ENCODE peak calls at places on chromosomes 16 and 17, in eight cellular contexts. E is stomach, S is uterus, N is lower leg skin, A is mucosa of descending colon, K is choroid plexus epithelial cell, I is ovary, U is HL-60. F is an unnamed sample.

GRCh38 chr16:73365010-73365409 is 317.1 kb upstream of the ZFHX3 start:
- DNase-seq in I (no peak), U (no peak), A (peak; percentile 23), K (peak; percentile 4), N (no peak), S (no peak), E (peak; percentile 52), F (no peak)

GRCh38 chr17:1109606-1110523 is 69.9 kb downstream of the ABR start:
- DNase-seq in S (no peak), K (peak; percentile 18), N (no peak), E (peak; percentile 62), U (no peak), I (no peak), A (peak; percentile 91), F (no peak)

GRCh38 chr16:86834451-86835035 is 256.2 kb downstream of the FOXL1 start:
- DNase-seq in U (no peak), I (no peak), S (no peak), K (peak; percentile 59), E (no peak), A (no peak), N (no peak), F (no peak)

GRCh38 chr17:76986318-76986717 is 118.1 kb downstream of the MGAT5B start:
- DNase-seq in K (no peak), I (no peak), U (no peak), A (no peak), S (no peak), N (no peak), E (no peak), F (no peak)

GRCh38 chr17:81911277-81911961 is at the start of gene PCYT2:
- DNase-seq in E (peak; percentile 96), A (peak; percentile 94), I (peak; percentile 96), N (peak; percentile 85), K (peak; percentile 88), S (peak; percentile 89), U (peak; percentile 90), F (peak; percentile 93)

GRCh38 chr16:57314161-57314785 is 29.8 kb upstream of the PLLP start:
- DNase-seq in I (no peak), A (no peak), U (no peak), S (no peak), E (peak; percentile 57), N (no peak), K (peak; percentile 10), F (no peak)

GRCh38 chr17:19731626-19732025 is 15.2 kb upstream of the SLC47A2 start:
- DNase-seq in I (no peak), K (no peak), N (no peak), S (no peak), U (no peak), E (no peak), A (no peak), F (peak; percentile 78)

GRCh38 chr16:68771922-68772681 is 35.0 kb downstream of the CDH1 start:
- DNase-seq in E (no peak), N (no peak), S (no peak), A (no peak), U (no peak), K (no peak), I (no peak), F (no peak)

GRCh38 chr16:9049241-9049640 is 42.2 kb upstream of the HAPSTR1 start:
- DNase-seq in S (no peak), I (no peak), A (no peak), U (no peak), N (no peak), K (peak; percentile 84), E (no peak), F (no peak)

GRCh38 chr16:86038923-86039310 is 140.0 kb downstream of the IRF8 start:
- DNase-seq in S (no peak), I (no peak), N (no peak), E (no peak), U (no peak), K (no peak), A (no peak), F (no peak)

DNA sequence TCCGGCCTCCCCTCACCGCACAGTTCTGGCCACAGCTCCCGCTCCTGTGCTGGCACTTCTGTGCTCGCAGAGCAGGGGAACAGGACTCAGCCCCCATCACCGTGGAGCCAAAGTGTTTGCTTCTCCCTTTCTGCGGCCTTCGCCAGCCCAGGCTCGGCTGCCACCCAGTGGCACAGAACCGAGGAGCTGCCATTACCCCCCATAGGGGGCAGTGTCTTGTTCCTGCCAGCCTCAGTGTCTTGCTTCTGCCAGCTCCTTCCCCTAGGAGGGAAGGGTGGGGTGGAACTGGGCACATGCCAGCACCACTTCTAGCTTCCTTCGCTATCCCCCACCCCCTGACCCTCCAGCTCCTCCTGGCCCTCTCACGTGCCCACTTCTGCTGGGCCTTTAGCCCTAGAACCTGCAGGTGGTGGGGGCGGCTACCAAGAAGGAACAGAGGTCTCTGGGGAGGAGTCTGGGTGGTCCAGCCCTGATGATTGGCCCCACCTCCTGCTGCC is 645 bp upstream of the ELMO3 start:
- DNase-seq in E (peak; percentile 68), N (no peak), I (peak; percentile 66), U (peak; percentile 70), A (peak; percentile 81), K (no peak), S (no peak), F (peak; percentile 76)
- TF ChIP-seq CTCF in E (peak; percentile 51), N (no peak), I (peak; percentile 17), U (peak; percentile 67), A (peak; percentile 78), K (peak; percentile 66), S (peak; percentile 31), F (peak; percentile 63)

GRCh38 chr17:8253801-8254200 is 4.7 kb downstream of the PFAS start:
- DNase-seq in A (peak; percentile 42), U (no peak), I (no peak), E (no peak), N (no peak), K (peak; percentile 41), S (no peak), F (no peak)
- TF ChIP-seq CTCF in A (no peak), U (no peak), I (no peak), E (peak; percentile 10), N (no peak), K (peak; percentile 61), S (no peak), F (no peak)

GRCh38 chr17:48479014-48479402 is 49.0 kb upstream of the SKAP1 start:
- DNase-seq in K (no peak), A (no peak), N (no peak), U (no peak), S (no peak), E (no peak), I (no peak), F (no peak)

GRCh38 chr17:48483471-48484131 is 47.2 kb downstream of the HOXB1 start:
- DNase-seq in U (peak; percentile 5), N (no peak), S (no peak), K (peak; percentile 97), A (peak; percentile 19), I (no peak), E (no peak), F (peak; percentile 61)

GRCh38 chr17:48477235-48477634 is 47.2 kb upstream of the SKAP1 start:
- DNase-seq in N (no peak), E (no peak), K (no peak), A (no peak), S (no peak), U (no peak), I (no peak), F (no peak)

GRCh38 chr17:48483004-48483403 is 47.8 kb downstream of the HOXB1 start:
- DNase-seq in S (no peak), I (no peak), K (no peak), E (no peak), U (no peak), A (no peak), N (no peak), F (no peak)

GRCh38 chr17:48478224-48479013 is 48.4 kb upstream of the SKAP1 start:
- DNase-seq in N (no peak), E (no peak), U (peak; percentile 67), I (no peak), K (peak; percentile 18), S (no peak), A (no peak), F (no peak)
- TF ChIP-seq CTCF in N (no peak), E (no peak), U (no peak), I (no peak), K (peak; percentile 10), S (no peak), A (no peak), F (no peak)

GRCh38 chr17:8273884-8274444 is 14.5 kb upstream of the RANGRF start:
- DNase-seq in U (no peak), I (no peak), N (no peak), A (peak; percentile 35), S (no peak), K (no peak), E (no peak), F (no peak)
- TF ChIP-seq CTCF in U (no peak), I (no peak), N (no peak), A (no peak), S (no peak), K (no peak), E (no peak), F (no peak)

DNA sequence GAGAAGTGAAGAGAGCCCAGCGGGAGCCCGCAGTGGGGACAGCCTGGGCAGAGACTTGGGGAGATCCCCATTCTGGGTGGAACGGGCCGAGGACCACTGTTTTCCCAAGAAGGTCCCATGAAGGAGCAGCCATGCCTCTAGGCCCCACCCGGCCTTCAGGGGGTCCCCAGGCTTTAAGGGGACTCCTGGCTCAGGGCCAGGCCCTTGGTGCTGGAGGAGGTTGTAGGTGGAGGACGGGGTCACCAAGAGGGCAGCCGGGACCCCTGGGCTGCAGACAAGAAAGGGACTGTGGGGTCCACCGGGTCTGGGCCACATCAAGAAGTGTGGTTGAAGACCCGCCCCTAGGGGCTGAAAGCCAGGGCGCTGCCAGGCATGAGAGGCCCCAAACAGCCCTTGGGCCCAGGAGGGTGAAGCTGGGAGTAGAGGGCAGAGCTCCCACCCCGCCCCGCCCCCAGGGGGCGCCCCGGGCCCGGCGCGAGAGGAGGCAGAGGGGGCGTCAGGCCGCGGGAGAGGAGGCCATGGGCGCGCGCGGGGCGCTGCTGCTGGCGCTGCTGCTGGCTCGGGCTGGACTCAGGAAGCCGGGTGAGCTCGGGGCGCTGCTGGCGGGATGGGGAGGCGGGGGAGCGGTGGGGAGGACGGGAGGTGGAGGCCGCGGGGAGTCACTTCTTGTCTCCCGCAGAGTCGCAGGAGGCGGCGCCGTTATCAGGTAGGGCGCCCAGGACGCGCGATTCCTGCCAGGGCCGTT is at the start of gene PRSS21:
- DNase-seq in S (no peak), N (no peak), K (no peak), I (peak; percentile 31), U (no peak), E (no peak), A (no peak), F (no peak)
- TF ChIP-seq CTCF in S (no peak), N (no peak), K (no peak), I (no peak), U (no peak), E (peak; percentile 26), A (no peak), F (no peak)

GRCh38 chr17:83076930-83077329 is 2.5 kb upstream of the METRNL start:
- DNase-seq in N (no peak), S (no peak), U (peak; percentile 46), E (no peak), A (peak; percentile 58), K (no peak), I (no peak), F (no peak)
- TF ChIP-seq CTCF in N (no peak), S (no peak), U (peak; percentile 3), E (no peak), A (no peak), K (peak; percentile 22), I (no peak), F (peak; percentile 9)